ENCODE peak calls at places on chromosome 14, in nine cellular contexts. U is body of pancreas, C is progenitor cell of endocrine pancreas, S is cardiac fibroblast, N is A549, R is fibroblast of the aortic adventitia, M is adrenal gland, P is bronchial epithelial cell, B is choroid plexus epithelial cell. L is an unnamed sample.

GRCh38 chr14:100071545-100071944 is 6.3 kb downstream of the EVL start:
- DNase-seq in U (no peak), C (no peak), S (no peak), N (no peak), R (no peak), M (no peak), P (no peak), B (no peak), L (no peak)

GRCh38 chr14:26190644-26191043 is 407.2 kb downstream of the NOVA1 start:
- DNase-seq in U (no peak), C (no peak), S (peak; percentile 20), N (no peak), R (peak; percentile 69), M (no peak), P (peak; percentile 65), B (peak; percentile 11), L (no peak)

GRCh38 chr14:25400607-25401206 is 350.8 kb upstream of the STXBP6 start:
- DNase-seq in U (peak; percentile 55), C (no peak), S (peak; percentile 51), N (no peak), R (peak; percentile 60), M (peak; percentile 81), P (peak; percentile 46), B (peak; percentile 60), L (peak; percentile 1)

GRCh38 chr14:89911018-89911919 is 43.3 kb downstream of the EFCAB11 start:
- DNase-seq in U (peak; percentile 23), C (no peak), S (peak; percentile 75), N (no peak), R (peak; percentile 67), M (no peak), P (no peak), B (peak; percentile 65), L (peak; percentile 23)

GRCh38 chr14:93120522-93120921 is 4.8 kb upstream of the ITPK1 start:
- DNase-seq in U (no peak), C (no peak), S (no peak), N (no peak), R (no peak), M (no peak), P (peak; percentile 12), B (no peak), L (no peak)

GRCh38 chr14:90661881-90662280 is 154.3 kb downstream of the TTC7B start:
- DNase-seq in U (no peak), C (no peak), S (no peak), N (no peak), R (no peak), M (no peak), P (no peak), B (no peak), L (no peak)

GRCh38 chr14:68549057-68549421 is 243.8 kb downstream of the ZFP36L1 start:
- DNase-seq in U (no peak), C (no peak), S (peak; percentile 82), N (peak; percentile 51), R (peak; percentile 64), M (peak; percentile 52), P (peak; percentile 61), B (peak; percentile 64), L (peak; percentile 94)

GRCh38 chr14:35341454-35342159 is 49.4 kb downstream of the PSMA6 start:
- DNase-seq in U (peak; percentile 100), C (no peak), S (peak; percentile 99), N (peak; percentile 87), R (peak; percentile 96), M (peak; percentile 98), P (peak; percentile 84), B (peak; percentile 50), L (peak; percentile 98)

GRCh38 chr14:50532502-50533313 is at the start of gene MAP4K5:
- DNase-seq in U (peak; percentile 93), C (peak; percentile 89), S (peak; percentile 94), N (peak; percentile 79), R (peak; percentile 88), M (peak; percentile 92), P (peak; percentile 73), B (peak; percentile 93), L (peak; percentile 89)

GRCh38 chr14:37595809-37596595 is 573 bp downstream of the TTC6 start:
- DNase-seq in U (peak; percentile 55), C (peak; percentile 58), S (no peak), N (peak; percentile 86), R (no peak), M (no peak), P (peak; percentile 94), B (no peak), L (peak; percentile 85)

GRCh38 chr14:37596790-37597189 is 1.4 kb downstream of the TTC6 start:
- DNase-seq in U (no peak), C (no peak), S (no peak), N (no peak), R (no peak), M (no peak), P (peak; percentile 23), B (no peak), L (no peak)

GRCh38 chr14:37598085-37598972 is 2.9 kb downstream of the TTC6 start:
- DNase-seq in U (no peak), C (no peak), S (no peak), N (no peak), R (no peak), M (no peak), P (peak; percentile 33), B (no peak), L (no peak)

GRCh38 chr14:37598973-37599526 is 3.6 kb downstream of the TTC6 start:
- DNase-seq in U (no peak), C (no peak), S (no peak), N (no peak), R (no peak), M (no peak), P (no peak), B (no peak), L (no peak)

DNA sequence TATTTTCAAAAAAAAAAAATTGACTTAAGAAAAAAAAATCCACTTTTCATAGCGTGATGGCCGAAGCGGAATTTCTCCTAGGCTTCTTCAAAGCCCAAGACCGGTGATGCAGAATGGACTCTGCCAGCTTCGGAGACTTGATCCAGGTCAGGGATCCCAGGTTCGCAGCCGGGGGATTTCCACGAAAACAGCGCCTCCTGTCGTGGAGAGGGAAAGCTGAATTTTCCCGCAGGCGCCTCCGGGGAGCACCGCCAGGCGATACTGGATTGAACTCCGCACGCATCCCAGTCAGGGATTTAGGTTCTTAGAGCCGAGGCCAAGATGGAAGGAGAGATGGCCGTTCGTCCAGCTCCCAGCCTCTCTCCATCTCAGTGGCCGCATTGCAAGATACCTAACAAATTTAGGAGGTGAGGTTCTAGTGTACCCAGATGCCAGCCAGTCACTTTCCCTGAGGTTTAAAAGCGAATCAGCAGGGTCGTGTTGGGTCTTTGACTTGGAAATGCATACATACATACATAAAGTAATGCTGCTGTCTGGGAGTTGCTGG is 2.2 kb downstream of the TTC6 start:
- DNase-seq in U (no peak), C (no peak), S (no peak), N (no peak), R (no peak), M (no peak), P (peak; percentile 59), B (peak; percentile 23), L (no peak)
- TF ChIP-seq CTCF in U (peak; percentile 21), C (peak; percentile 71), S (peak; percentile 57), N (peak; percentile 7), R (peak; percentile 47), M (no peak), P (peak; percentile 78), B (peak; percentile 67), L (no peak)

GRCh38 chr14:23140389-23140788 is 21.3 kb upstream of the CEBPE start:
- DNase-seq in U (no peak), C (no peak), S (no peak), N (no peak), R (no peak), M (no peak), P (no peak), B (no peak), L (no peak)
- TF ChIP-seq CTCF in U (no peak), C (no peak), S (no peak), N (no peak), R (no peak), M (no peak), P (no peak), B (no peak), L (no peak)

GRCh38 chr14:55756563-55756962 is 176.6 kb downstream of the KTN1 start:
- DNase-seq in U (no peak), C (no peak), S (no peak), N (no peak), R (no peak), M (no peak), P (no peak), B (no peak), L (no peak)
- TF ChIP-seq CTCF in U (no peak), C (no peak), S (no peak), N (no peak), R (no peak), M (no peak), P (no peak), B (no peak), L (no peak)

GRCh38 chr14:78758333-78758732 is 588.2 kb downstream of the NRXN3 start:
- DNase-seq in U (no peak), C (no peak), S (peak; percentile 18), N (peak; percentile 14), R (peak; percentile 31), M (no peak), P (peak; percentile 63), B (peak; percentile 60), L (peak; percentile 50)
- TF ChIP-seq CTCF in U (peak; percentile 35), C (peak; percentile 63), S (peak; percentile 50), N (peak; percentile 23), R (peak; percentile 59), M (peak; percentile 16), P (peak; percentile 58), B (peak; percentile 68), L (peak; percentile 78)

GRCh38 chr14:106802413-106803364 is 1276.3 kb downstream of the TMEM121 start:
- DNase-seq in U (no peak), C (no peak), S (no peak), N (peak; percentile 16), R (no peak), M (no peak), P (no peak), B (no peak), L (no peak)
- TF ChIP-seq CTCF in U (no peak), C (no peak), S (no peak), N (peak; percentile 17), R (no peak), M (no peak), P (no peak), B (no peak), L (no peak)

DNA sequence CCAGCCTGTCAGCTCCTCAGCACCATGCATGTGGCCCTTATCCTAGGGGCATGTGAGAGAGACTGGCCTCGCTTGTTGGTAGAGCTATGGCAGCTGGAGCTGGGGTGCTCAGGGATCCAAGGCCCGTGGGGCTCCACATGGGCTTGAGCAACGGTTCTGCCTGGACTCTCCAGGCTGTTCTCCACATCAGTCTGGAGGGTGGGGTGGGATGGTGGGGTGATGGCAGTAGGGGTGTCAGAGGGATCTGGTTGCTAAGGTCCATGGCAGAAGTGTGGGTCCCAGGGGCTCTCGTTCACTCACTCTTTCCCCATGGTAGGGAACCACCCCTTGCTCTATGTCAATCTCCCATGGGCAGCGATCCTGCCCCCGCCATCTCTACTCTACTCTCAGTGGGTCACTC is 622.6 kb downstream of the LRFN5 start:
- DNase-seq in U (no peak), C (no peak), S (no peak), N (no peak), R (no peak), M (no peak), P (no peak), B (no peak), L (no peak)
- TF ChIP-seq CTCF in U (no peak), C (no peak), S (no peak), N (no peak), R (no peak), M (no peak), P (no peak), B (no peak), L (no peak)

L was measured in MCF 10A.